ENCODE peak calls at places on chromosomes 16 and 17, in five cellular contexts. X, S, J, T and D are unnamed samples.

GRCh38 chr17:2214047-2214717 is 89.4 kb downstream of the SMG6 start:
- DNase-seq in X (no peak), T (no peak), S (peak; percentile 47), J (peak; percentile 57), D (peak; percentile 65)

GRCh38 chr17:17928422-17929386 is 43.5 kb downstream of the TOM1L2 start:
- DNase-seq in S (no peak), J (peak; percentile 8), X (no peak), T (no peak), D (no peak)

GRCh38 chr16:4089811-4090293 is 26.4 kb downstream of the ADCY9 start:
- DNase-seq in J (no peak), X (peak; percentile 32), S (no peak), T (no peak), D (no peak)

GRCh38 chr17:45332989-45333701 is 16.3 kb upstream of the MAP3K14 start:
- DNase-seq in J (no peak), X (no peak), T (no peak), S (no peak), D (no peak)

GRCh38 chr17:77332034-77332971 is 191.5 kb downstream of the SEC14L1 start:
- DNase-seq in X (no peak), T (peak; percentile 12), J (peak; percentile 14), S (no peak), D (no peak)

GRCh38 chr17:66165537-66166123 is 26.3 kb downstream of the CEP112 start:
- DNase-seq in X (no peak), S (no peak), J (no peak), T (no peak), D (no peak)

GRCh38 chr16:55081622-55082593 is 151.2 kb downstream of the IRX5 start:
- DNase-seq in S (no peak), X (no peak), J (no peak), T (no peak), D (no peak)

GRCh38 chr17:57138956-57139576 is 54.0 kb downstream of the AKAP1 start:
- DNase-seq in S (no peak), J (no peak), X (no peak), T (no peak), D (no peak)

GRCh38 chr16:22317001-22317530 is 19.9 kb downstream of the POLR3E start:
- DNase-seq in T (no peak), S (no peak), J (no peak), X (no peak), D (no peak)

GRCh38 chr17:67994827-67995567 is 1.3 kb downstream of the C17orf58 start:
- DNase-seq in S (no peak), J (peak; percentile 30), T (no peak), X (no peak), D (no peak)

GRCh38 chr16:11391576-11391975 is 46.3 kb downstream of the RMI2 start:
- DNase-seq in S (no peak), J (no peak), T (no peak), X (peak; percentile 49), D (no peak)

GRCh38 chr16:77231047-77231446 is 31.8 kb downstream of the SYCE1L start:
- DNase-seq in J (no peak), S (no peak), T (no peak), X (no peak), D (no peak)

GRCh38 chr17:63039899-63040602 is 74.0 kb downstream of the TANC2 start:
- DNase-seq in X (no peak), J (no peak), S (no peak), T (no peak), D (no peak)

GRCh38 chr16:58020628-58021521 is 4.7 kb upstream of the MMP15 start:
- DNase-seq in J (peak; percentile 54), T (no peak), X (no peak), S (peak; percentile 66), D (peak; percentile 74)

GRCh38 chr16:27436921-27437650 is 35.1 kb downstream of the IL21R start:
- DNase-seq in J (peak; percentile 8), S (no peak), T (no peak), X (no peak), D (no peak)

GRCh38 chr17:78172284-78173024 is 4.1 kb downstream of the SYNGR2 start:
- DNase-seq in S (peak; percentile 56), X (no peak), T (no peak), J (peak; percentile 32), D (peak; percentile 74)

GRCh38 chr17:78995761-78996451 is 13.7 kb downstream of the CANT1 start:
- DNase-seq in T (no peak), J (no peak), S (no peak), X (no peak), D (peak; percentile 80)

GRCh38 chr17:39765159-39765558 is 27.4 kb downstream of the GRB7 start:
- DNase-seq in T (no peak), X (no peak), J (no peak), S (no peak), D (no peak)

GRCh38 chr17:14352139-14352538 is 51.3 kb downstream of the HS3ST3B1 start:
- DNase-seq in J (no peak), X (no peak), T (no peak), S (no peak), D (no peak)